ENCODE peak calls at places on chromosomes 3 and 15, in ten cellular contexts. One of them, this sample, is unnamed.
A peak's percentile ranks its signal among the peaks of the same experiment; 100 is the strongest.

GRCh38 chr15:97904196-97904572 is 56.3 kb upstream of the ARRDC4 start:
- DNase-seq in uterus: peak; percentile 48
- DNase-seq in A549: peak; percentile 61
- DNase-seq in GM13977: no peak
- DNase-seq in endothelial cell: peak; percentile 88
- DNase-seq in transverse colon: peak; percentile 77
- DNase-seq in fibroblast of mammary gland: peak; percentile 63
- DNase-seq in testis: peak; percentile 87
- DNase-seq in HL-60: peak; percentile 34
- DNase-seq in GM10248: peak; percentile 18
- DNase-seq in this sample: peak; percentile 49

GRCh38 chr3:149342413-149343340 is 9.2 kb upstream of the TM4SF18 start:
- DNase-seq in uterus: no peak
- DNase-seq in A549: no peak
- DNase-seq in GM13977: no peak
- DNase-seq in endothelial cell: no peak
- DNase-seq in transverse colon: no peak
- DNase-seq in fibroblast of mammary gland: peak; percentile 88
- DNase-seq in testis: no peak
- DNase-seq in HL-60: no peak
- DNase-seq in GM10248: no peak
- DNase-seq in this sample: no peak

GRCh38 chr3:42115223-42115622 is 24.1 kb downstream of the TRAK1 start:
- DNase-seq in uterus: no peak
- DNase-seq in A549: no peak
- DNase-seq in GM13977: no peak
- DNase-seq in endothelial cell: no peak
- DNase-seq in transverse colon: no peak
- DNase-seq in fibroblast of mammary gland: peak; percentile 17
- DNase-seq in testis: no peak
- DNase-seq in HL-60: no peak
- DNase-seq in GM10248: no peak
- DNase-seq in this sample: no peak

GRCh38 chr3:138114431-138114918 is 933 bp downstream of the DZIP1L start:
- DNase-seq in uterus: no peak
- DNase-seq in A549: no peak
- DNase-seq in GM13977: no peak
- DNase-seq in endothelial cell: peak; percentile 11
- DNase-seq in transverse colon: no peak
- DNase-seq in fibroblast of mammary gland: peak; percentile 28
- DNase-seq in testis: no peak
- DNase-seq in HL-60: no peak
- DNase-seq in GM10248: no peak
- DNase-seq in this sample: no peak

GRCh38 chr3:38662544-38662943 is 13.1 kb upstream of the SCN5A start:
- DNase-seq in uterus: no peak
- DNase-seq in A549: no peak
- DNase-seq in GM13977: no peak
- DNase-seq in endothelial cell: no peak
- DNase-seq in transverse colon: no peak
- DNase-seq in fibroblast of mammary gland: peak; percentile 52
- DNase-seq in testis: peak; percentile 36
- DNase-seq in HL-60: peak; percentile 26
- DNase-seq in GM10248: no peak
- DNase-seq in this sample: no peak

GRCh38 chr3:99534951-99535704 is 103.3 kb upstream of the COL8A1 start:
- DNase-seq in uterus: no peak
- DNase-seq in A549: no peak
- DNase-seq in GM13977: no peak
- DNase-seq in endothelial cell: no peak
- DNase-seq in transverse colon: no peak
- DNase-seq in fibroblast of mammary gland: peak; percentile 83
- DNase-seq in testis: no peak
- DNase-seq in HL-60: no peak
- DNase-seq in GM10248: no peak
- DNase-seq in this sample: no peak

GRCh38 chr15:57516327-57517026 is 75.2 kb upstream of the MYZAP start:
- DNase-seq in uterus: no peak
- DNase-seq in A549: no peak
- DNase-seq in GM13977: no peak
- DNase-seq in endothelial cell: no peak
- DNase-seq in transverse colon: no peak
- DNase-seq in fibroblast of mammary gland: no peak
- DNase-seq in testis: no peak
- DNase-seq in HL-60: no peak
- DNase-seq in GM10248: no peak
- DNase-seq in this sample: no peak

GRCh38 chr15:59594493-59594942 is 17.1 kb upstream of the GCNT3 start:
- DNase-seq in uterus: no peak
- DNase-seq in A549: peak; percentile 97
- DNase-seq in GM13977: no peak
- DNase-seq in endothelial cell: no peak
- DNase-seq in transverse colon: peak; percentile 50
- DNase-seq in fibroblast of mammary gland: peak; percentile 72
- DNase-seq in testis: peak; percentile 31
- DNase-seq in HL-60: no peak
- DNase-seq in GM10248: no peak
- DNase-seq in this sample: no peak

GRCh38 chr15:39645138-39645975 is 64.5 kb downstream of the THBS1 start:
- DNase-seq in uterus: no peak
- DNase-seq in A549: no peak
- DNase-seq in GM13977: no peak
- DNase-seq in endothelial cell: no peak
- DNase-seq in transverse colon: no peak
- DNase-seq in fibroblast of mammary gland: no peak
- DNase-seq in testis: no peak
- DNase-seq in HL-60: no peak
- DNase-seq in GM10248: no peak
- DNase-seq in this sample: no peak

GRCh38 chr3:15204005-15204404 is 2.0 kb upstream of the CAPN7 start:
- DNase-seq in uterus: no peak
- DNase-seq in A549: no peak
- DNase-seq in GM13977: no peak
- DNase-seq in endothelial cell: no peak
- DNase-seq in transverse colon: no peak
- DNase-seq in fibroblast of mammary gland: peak; percentile 34
- DNase-seq in testis: no peak
- DNase-seq in HL-60: no peak
- DNase-seq in GM10248: no peak
- DNase-seq in this sample: no peak

DNA sequence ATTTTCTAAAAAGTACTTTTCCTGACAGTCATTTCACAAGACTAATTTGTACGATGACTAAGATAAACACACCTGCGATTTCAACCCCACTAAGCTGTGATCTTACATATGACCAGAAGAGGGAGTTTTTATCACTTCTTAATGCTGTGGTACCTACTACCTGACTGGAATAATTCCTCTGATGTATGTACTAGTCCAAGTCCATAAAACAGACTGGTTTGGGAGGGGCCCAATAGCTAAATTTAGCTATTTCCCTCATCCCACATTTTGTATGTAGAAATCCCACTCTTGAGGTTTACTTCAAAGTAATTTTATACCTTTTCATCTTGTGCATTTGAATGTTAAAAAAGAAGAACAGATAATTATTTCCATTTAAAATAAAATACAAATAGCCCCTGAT is 49.7 kb upstream of the SCAANT1 start:
- DNase-seq in uterus: no peak
- DNase-seq in A549: peak; percentile 40
- DNase-seq in GM13977: peak; percentile 26
- DNase-seq in endothelial cell: no peak
- DNase-seq in transverse colon: no peak
- DNase-seq in fibroblast of mammary gland: peak; percentile 59
- DNase-seq in testis: no peak
- DNase-seq in HL-60: peak; percentile 23
- DNase-seq in GM10248: peak; percentile 37
- DNase-seq in this sample: no peak
- TF ChIP-seq CTCF in uterus: peak; percentile 69
- TF ChIP-seq CTCF in A549: peak; percentile 49
- TF ChIP-seq CTCF in GM13977: peak; percentile 63
- TF ChIP-seq CTCF in endothelial cell: peak; percentile 84
- TF ChIP-seq CTCF in transverse colon: peak; percentile 81
- TF ChIP-seq CTCF in fibroblast of mammary gland: peak; percentile 64
- TF ChIP-seq CTCF in testis: no peak
- TF ChIP-seq CTCF in HL-60: peak; percentile 21
- TF ChIP-seq CTCF in GM10248: peak; percentile 60
- TF ChIP-seq CTCF in this sample: peak; percentile 79

GRCh38 chr3:46395210-46395661 is 11.6 kb downstream of the CCR5AS start:
- DNase-seq in uterus: no peak
- DNase-seq in A549: no peak
- DNase-seq in GM13977: no peak
- DNase-seq in endothelial cell: no peak
- DNase-seq in transverse colon: no peak
- DNase-seq in fibroblast of mammary gland: no peak
- DNase-seq in testis: no peak
- DNase-seq in HL-60: peak; percentile 73
- DNase-seq in GM10248: no peak
- DNase-seq in this sample: no peak
- TF ChIP-seq CTCF in uterus: no peak
- TF ChIP-seq CTCF in A549: no peak
- TF ChIP-seq CTCF in GM13977: no peak
- TF ChIP-seq CTCF in endothelial cell: no peak
- TF ChIP-seq CTCF in transverse colon: no peak
- TF ChIP-seq CTCF in fibroblast of mammary gland: peak; percentile 7
- TF ChIP-seq CTCF in testis: no peak
- TF ChIP-seq CTCF in HL-60: no peak
- TF ChIP-seq CTCF in GM10248: peak; percentile 30
- TF ChIP-seq CTCF in this sample: peak; percentile 17

DNA sequence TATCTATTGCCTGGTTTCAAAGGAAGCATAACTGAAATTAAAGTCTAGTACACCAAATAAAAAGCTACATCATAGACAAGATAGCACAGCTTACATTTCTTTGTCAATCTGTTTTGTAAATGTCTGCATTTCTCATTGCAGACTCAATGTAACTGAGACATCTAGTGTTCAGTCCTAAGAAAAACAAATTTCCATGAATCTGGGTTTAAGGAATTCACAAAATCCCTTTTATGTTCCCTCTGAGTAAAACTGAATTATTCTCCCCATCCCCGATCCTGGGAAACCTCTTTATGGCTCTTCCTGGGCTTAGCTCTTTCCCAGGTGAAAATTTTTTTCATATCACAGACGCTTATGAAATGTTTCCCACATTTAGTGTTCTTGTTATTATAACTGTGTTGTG is 21.6 kb upstream of the RASA2 start:
- DNase-seq in uterus: no peak
- DNase-seq in A549: no peak
- DNase-seq in GM13977: no peak
- DNase-seq in endothelial cell: no peak
- DNase-seq in transverse colon: no peak
- DNase-seq in fibroblast of mammary gland: peak; percentile 52
- DNase-seq in testis: no peak
- DNase-seq in HL-60: no peak
- DNase-seq in GM10248: no peak
- DNase-seq in this sample: no peak
- TF ChIP-seq CTCF in uterus: peak; percentile 28
- TF ChIP-seq CTCF in A549: peak; percentile 46
- TF ChIP-seq CTCF in GM13977: no peak
- TF ChIP-seq CTCF in endothelial cell: no peak
- TF ChIP-seq CTCF in transverse colon: no peak
- TF ChIP-seq CTCF in fibroblast of mammary gland: peak; percentile 48
- TF ChIP-seq CTCF in testis: no peak
- TF ChIP-seq CTCF in HL-60: no peak
- TF ChIP-seq CTCF in GM10248: no peak
- TF ChIP-seq CTCF in this sample: no peak

DNA sequence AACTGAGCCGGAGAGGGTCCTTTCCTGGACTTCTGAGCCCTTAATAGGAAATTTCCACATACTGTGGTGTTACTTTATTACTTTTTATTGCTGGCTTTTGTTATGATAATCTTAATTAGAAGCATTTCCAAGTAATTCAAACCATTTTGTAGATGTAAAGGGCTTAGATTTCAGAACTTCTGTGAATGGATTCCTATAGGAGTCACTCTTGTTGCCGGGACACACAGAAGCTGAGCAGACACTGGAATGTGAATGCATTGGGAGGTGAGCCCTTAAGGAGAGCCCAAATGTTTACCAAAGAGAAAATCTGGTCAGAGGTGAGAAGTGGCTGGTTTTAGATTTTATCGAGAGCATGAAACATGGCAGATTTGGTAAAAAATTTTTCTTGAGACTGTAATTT is 87.4 kb downstream of the FNDC3B start:
- DNase-seq in uterus: no peak
- DNase-seq in A549: no peak
- DNase-seq in GM13977: no peak
- DNase-seq in endothelial cell: no peak
- DNase-seq in transverse colon: no peak
- DNase-seq in fibroblast of mammary gland: no peak
- DNase-seq in testis: no peak
- DNase-seq in HL-60: no peak
- DNase-seq in GM10248: no peak
- DNase-seq in this sample: no peak
- TF ChIP-seq CTCF in uterus: no peak
- TF ChIP-seq CTCF in A549: no peak
- TF ChIP-seq CTCF in GM13977: no peak
- TF ChIP-seq CTCF in endothelial cell: no peak
- TF ChIP-seq CTCF in transverse colon: no peak
- TF ChIP-seq CTCF in fibroblast of mammary gland: no peak
- TF ChIP-seq CTCF in testis: no peak
- TF ChIP-seq CTCF in HL-60: no peak
- TF ChIP-seq CTCF in GM10248: no peak
- TF ChIP-seq CTCF in this sample: no peak

GRCh38 chr15:46266691-46267090 is 631.9 kb downstream of the SQOR start:
- DNase-seq in uterus: no peak
- DNase-seq in A549: no peak
- DNase-seq in GM13977: no peak
- DNase-seq in endothelial cell: no peak
- DNase-seq in transverse colon: no peak
- DNase-seq in fibroblast of mammary gland: no peak
- DNase-seq in testis: no peak
- DNase-seq in HL-60: no peak
- DNase-seq in GM10248: no peak
- DNase-seq in this sample: no peak

GRCh38 chr15:46265664-46266063 is 630.8 kb downstream of the SQOR start:
- DNase-seq in uterus: no peak
- DNase-seq in A549: no peak
- DNase-seq in GM13977: no peak
- DNase-seq in endothelial cell: no peak
- DNase-seq in transverse colon: no peak
- DNase-seq in fibroblast of mammary gland: no peak
- DNase-seq in testis: no peak
- DNase-seq in HL-60: no peak
- DNase-seq in GM10248: no peak
- DNase-seq in this sample: no peak

DNA sequence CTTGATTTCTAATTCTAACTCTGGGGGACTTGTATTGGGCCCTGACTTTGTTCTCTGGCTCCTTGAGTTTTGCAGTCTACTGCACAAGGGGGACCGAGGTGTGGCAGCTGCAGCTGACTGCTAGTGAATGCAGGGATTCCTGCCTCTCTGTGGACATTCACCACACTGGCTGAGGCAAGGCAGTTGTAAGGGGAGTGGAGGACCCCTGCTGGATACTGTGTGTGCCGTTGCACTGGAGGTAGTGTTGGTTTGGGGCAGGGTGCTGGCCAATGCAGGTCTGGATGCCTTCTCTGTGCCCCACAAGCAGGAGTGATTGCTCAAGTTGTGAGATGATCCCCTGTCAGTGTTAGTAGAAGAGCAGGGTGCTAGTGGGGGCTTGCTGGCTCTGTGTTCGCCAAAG is 626.1 kb downstream of the SQOR start:
- DNase-seq in uterus: no peak
- DNase-seq in A549: no peak
- DNase-seq in GM13977: no peak
- DNase-seq in endothelial cell: no peak
- DNase-seq in transverse colon: no peak
- DNase-seq in fibroblast of mammary gland: no peak
- DNase-seq in testis: no peak
- DNase-seq in HL-60: no peak
- DNase-seq in GM10248: no peak
- DNase-seq in this sample: no peak
- TF ChIP-seq CTCF in uterus: no peak
- TF ChIP-seq CTCF in A549: no peak
- TF ChIP-seq CTCF in GM13977: no peak
- TF ChIP-seq CTCF in endothelial cell: no peak
- TF ChIP-seq CTCF in transverse colon: no peak
- TF ChIP-seq CTCF in fibroblast of mammary gland: no peak
- TF ChIP-seq CTCF in testis: no peak
- TF ChIP-seq CTCF in HL-60: no peak
- TF ChIP-seq CTCF in GM10248: no peak
- TF ChIP-seq CTCF in this sample: no peak